ENCODE peak calls at places on chromosomes 1 and 21, in ten cellular contexts. F is MCF 10A; V is lung; C is foreskin fibroblast; J is cardiac muscle cell; Y is AG04450; I is amygdala; Z is activated naive CD4-positive, alpha-beta T cell; H is substantia nigra; M is EL. W is an unnamed sample.

GRCh38 chr1:220271706-220272046 is 577 bp downstream of the RAB3GAP2 start:
- DNase-seq in H (no peak), C (peak), Z (no peak), V (no peak), F (peak), J (peak), Y (no peak), I (no peak), M (peak), W (no peak)

GRCh38 chr21:41803316-41803715 is 36.5 kb upstream of the RIPK4 start:
- DNase-seq in V (no peak), F (no peak), J (no peak), Y (no peak), C (no peak), M (no peak), I (no peak), H (no peak), Z (no peak), W (no peak)

GRCh38 chr21:31929548-31929947 is 56.7 kb downstream of the HUNK start:
- DNase-seq in H (no peak), F (no peak), J (no peak), V (no peak), I (no peak), Y (no peak), Z (no peak), M (no peak), C (no peak), W (no peak)

GRCh38 chr1:172678990-172679772 is 20.3 kb downstream of the FASLG start:
- DNase-seq in H (no peak), M (no peak), Y (no peak), F (no peak), C (no peak), Z (no peak), V (no peak), J (no peak), I (no peak), W (no peak)

GRCh38 chr21:33135925-33136324 is 66.0 kb downstream of the OLIG1 start:
- DNase-seq in H (no peak), I (no peak), M (no peak), C (no peak), V (no peak), Y (no peak), F (no peak), J (no peak), Z (no peak), W (no peak)

GRCh38 chr1:163093579-163093978 is 24.4 kb downstream of the RGS4 start:
- DNase-seq in V (no peak), Y (no peak), F (no peak), M (no peak), C (no peak), H (no peak), Z (no peak), I (no peak), J (no peak), W (no peak)

GRCh38 chr1:159765806-159766205 is 15.0 kb upstream of the DUSP23 start:
- DNase-seq in Z (no peak), F (no peak), J (no peak), I (no peak), H (no peak), M (no peak), V (no peak), C (no peak), Y (no peak), W (no peak)

GRCh38 chr1:3996846-3997705 is 97.0 kb upstream of the C1orf174 start:
- DNase-seq in Y (no peak), I (no peak), F (no peak), J (no peak), M (no peak), C (no peak), V (no peak), Z (no peak), H (no peak), W (no peak)

GRCh38 chr1:159823401-159823800 is 3.3 kb upstream of the SLAMF8 start:
- DNase-seq in F (no peak), I (no peak), C (no peak), Z (no peak), V (no peak), J (no peak), Y (no peak), H (no peak), M (no peak), W (no peak)

GRCh38 chr1:23593556-23594148 is 34.4 kb upstream of the ID3 start:
- DNase-seq in M (no peak), H (no peak), Y (no peak), F (peak), V (no peak), I (no peak), Z (no peak), J (no peak), C (no peak), W (no peak)

W was measured in HFF-Myc.